ENCODE peak calls at places on chromosomes 13 and 19, in four cellular contexts. Y is HepG2, H is K562, E is GM12878. W is an unnamed sample.

GRCh38 chr19:50906217-50906616 is 5.0 kb downstream of the KLK4 start:
- DNase-seq in Y (peak), H (peak), E (no peak), W (peak)

GRCh38 chr19:6976197-6976596 is 45.0 kb downstream of the MBD3L2B start:
- DNase-seq in Y (no peak), H (no peak), E (no peak), W (no peak)

GRCh38 chr19:27672309-27673047 is 1540.5 kb downstream of the UQCRFS1 start:
- DNase-seq in Y (no peak), E (no peak), H (no peak), W (no peak)

GRCh38 chr19:52171321-52172169 is at the start of gene ZNF836:
- DNase-seq in H (peak), E (peak), Y (peak), W (peak)

GRCh38 chr13:62014299-62014698 is 598.6 kb upstream of the PCDH20 start:
- DNase-seq in E (no peak), H (no peak), Y (peak), W (peak)

GRCh38 chr13:54574791-54575190 is 1546.2 kb downstream of the OLFM4 start:
- DNase-seq in E (no peak), H (no peak), Y (no peak), W (no peak)

GRCh38 chr13:109734002-109734785 is 52.2 kb downstream of the IRS2 start:
- DNase-seq in H (no peak), Y (no peak), E (no peak), W (no peak)

GRCh38 chr13:105090244-105090643 is 1445.2 kb downstream of the EFNB2 start:
- DNase-seq in Y (no peak), E (no peak), H (no peak), W (no peak)

GRCh38 chr13:28408235-28408848 is 86.6 kb downstream of the FLT1 start:
- DNase-seq in E (no peak), Y (no peak), H (peak), W (peak)

GRCh38 chr13:37453246-37453645 is 145.3 kb downstream of the POSTN start:
- DNase-seq in H (no peak), E (no peak), Y (no peak), W (no peak)

GRCh38 chr19:3433805-3434540 is 46.4 kb downstream of the SMIM24 start:
- DNase-seq in H (no peak), E (no peak), Y (no peak), W (no peak)

GRCh38 chr13:44394649-44395048 is 21.0 kb downstream of the SERP2 start:
- DNase-seq in E (no peak), Y (no peak), H (no peak), W (no peak)

GRCh38 chr13:32456591-32456990 is 28.7 kb upstream of the N4BP2L1 start:
- DNase-seq in E (no peak), Y (no peak), H (no peak), W (no peak)

GRCh38 chr19:8329993-8330392 is 8.7 kb downstream of the RPS28 start:
- DNase-seq in H (no peak), E (no peak), Y (no peak), W (no peak)

GRCh38 chr19:50705422-50706019 is 14.1 kb downstream of the SHANK1 start:
- DNase-seq in Y (peak), E (peak), H (peak), W (peak)

GRCh38 chr19:11538232-11539036 is at the start of gene CNN1:
- DNase-seq in H (peak), E (no peak), Y (peak), W (no peak)
- TF ChIP-seq BHLHE40 in H (no peak), E (no peak), Y (no peak), W (no peak)

DNA sequence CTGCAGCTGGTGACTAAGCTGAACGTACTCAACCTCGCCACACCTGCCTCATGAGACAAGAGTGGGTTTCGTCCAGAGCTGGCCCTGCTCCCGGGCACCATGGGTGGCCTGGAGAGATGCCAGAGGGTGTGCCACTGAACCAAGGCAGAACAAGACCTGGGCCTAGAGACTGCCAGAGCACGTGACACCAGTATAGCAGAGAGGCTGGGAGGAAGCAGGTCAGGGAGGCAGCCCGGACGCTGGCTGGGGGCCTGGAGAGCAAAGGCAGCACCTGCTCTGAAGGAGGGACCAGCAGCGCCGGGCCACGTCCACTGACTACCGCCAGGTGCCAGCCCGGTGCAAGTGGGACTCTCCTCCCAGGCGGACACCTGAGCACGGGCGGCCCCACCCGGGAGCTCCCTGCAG is 7.3 kb upstream of the C13orf46 start:
- DNase-seq in Y (no peak), E (no peak), H (no peak), W (no peak)
- TF ChIP-seq SP1 in Y (no peak), E (no peak), H (no peak), W (no peak)

GRCh38 chr13:97496511-97496910 is 62.5 kb downstream of the RAP2A start:
- DNase-seq in E (no peak), H (no peak), Y (no peak), W (no peak)
- TF ChIP-seq BHLHE40 in E (no peak), H (no peak), Y (no peak), W (no peak)

GRCh38 chr13:112636401-112636975 is 48.5 kb upstream of the TUBGCP3 start:
- DNase-seq in Y (no peak), E (no peak), H (no peak), W (no peak)

GRCh38 chr13:112635323-112635722 is 47.4 kb upstream of the TUBGCP3 start:
- DNase-seq in H (no peak), E (no peak), Y (no peak), W (no peak)

GRCh38 chr13:112638157-112638750 is 50.3 kb upstream of the TUBGCP3 start:
- DNase-seq in Y (no peak), H (no peak), E (no peak), W (no peak)

GRCh38 chr13:112637017-112637801 is 49.3 kb upstream of the TUBGCP3 start:
- DNase-seq in H (no peak), E (no peak), Y (no peak), W (no peak)

DNA sequence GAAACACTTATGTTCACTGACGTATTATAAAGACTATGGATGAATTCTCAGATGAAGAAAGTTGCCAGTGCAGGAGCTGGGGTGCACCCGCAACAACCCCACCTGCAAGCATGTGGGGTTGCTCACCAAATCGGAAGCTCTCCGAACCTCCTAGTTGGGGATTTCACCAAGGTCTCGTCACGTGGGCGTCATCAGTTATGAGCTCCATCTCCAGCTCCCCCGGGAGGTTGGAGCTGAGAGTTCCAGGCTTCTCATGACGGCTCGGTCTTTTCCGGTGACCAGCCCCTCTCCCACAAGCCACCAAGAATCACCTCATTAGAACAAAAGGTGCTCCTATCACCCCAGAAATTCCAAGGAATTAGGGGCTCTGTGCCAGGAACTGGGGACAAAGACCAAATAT is 46.1 kb upstream of the TUBGCP3 start:
- DNase-seq in Y (no peak), H (peak), E (no peak), W (no peak)
- TF ChIP-seq SP1 in Y (no peak), H (no peak), E (no peak), W (no peak)

GRCh38 chr19:46002678-46003275 is 7.5 kb downstream of the CCDC61 start:
- DNase-seq in Y (no peak), E (no peak), H (no peak), W (no peak)

GRCh38 chr19:46000497-46001246 is 5.4 kb downstream of the CCDC61 start:
- DNase-seq in H (peak), E (no peak), Y (no peak), W (peak)

GRCh38 chr19:45996933-45997332 is 1.7 kb downstream of the CCDC61 start:
- DNase-seq in E (no peak), H (no peak), Y (no peak), W (no peak)

GRCh38 chr19:45998834-45999233 is 3.6 kb downstream of the CCDC61 start:
- DNase-seq in H (no peak), E (no peak), Y (no peak), W (no peak)

DNA sequence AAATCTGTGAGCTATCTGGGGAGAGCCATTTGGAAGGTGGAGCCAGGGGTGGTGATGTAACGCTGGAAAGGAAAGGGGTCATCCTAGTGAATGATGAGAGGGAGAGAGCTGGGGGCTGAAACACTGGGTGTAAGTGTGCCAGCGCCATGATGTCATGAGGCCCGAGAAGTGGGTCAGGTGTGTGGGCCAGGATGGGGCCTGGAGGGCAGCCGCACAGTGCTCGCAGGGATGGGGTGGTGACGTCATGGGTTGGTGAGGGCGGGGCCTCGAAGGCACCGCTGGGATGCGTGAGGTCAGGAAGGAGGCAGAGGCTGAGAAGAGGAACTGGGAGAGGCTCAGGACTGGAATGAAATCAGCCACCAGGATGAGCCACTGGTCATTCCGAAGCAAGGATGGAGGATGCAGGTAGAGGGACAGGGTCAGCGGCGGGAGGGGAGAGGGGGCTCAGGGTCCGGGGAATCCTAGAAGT is 4.4 kb downstream of the CCDC61 start:
- DNase-seq in E (no peak), Y (no peak), H (peak), W (peak)
- TF ChIP-seq BHLHE40 in E (no peak), Y (no peak), H (no peak), W (no peak)

GRCh38 chr19:33821871-33822270 is 25.2 kb downstream of the KCTD15 start:
- DNase-seq in H (no peak), E (no peak), Y (no peak), W (no peak)

GRCh38 chr19:33819496-33819874 is 22.8 kb downstream of the KCTD15 start:
- DNase-seq in Y (no peak), E (no peak), H (no peak), W (no peak)

GRCh38 chr19:33815410-33816340 is 19.0 kb downstream of the KCTD15 start:
- DNase-seq in E (no peak), H (no peak), Y (no peak), W (no peak)

GRCh38 chr19:33819875-33820781 is 23.5 kb downstream of the KCTD15 start:
- DNase-seq in H (peak), E (no peak), Y (peak), W (no peak)

DNA sequence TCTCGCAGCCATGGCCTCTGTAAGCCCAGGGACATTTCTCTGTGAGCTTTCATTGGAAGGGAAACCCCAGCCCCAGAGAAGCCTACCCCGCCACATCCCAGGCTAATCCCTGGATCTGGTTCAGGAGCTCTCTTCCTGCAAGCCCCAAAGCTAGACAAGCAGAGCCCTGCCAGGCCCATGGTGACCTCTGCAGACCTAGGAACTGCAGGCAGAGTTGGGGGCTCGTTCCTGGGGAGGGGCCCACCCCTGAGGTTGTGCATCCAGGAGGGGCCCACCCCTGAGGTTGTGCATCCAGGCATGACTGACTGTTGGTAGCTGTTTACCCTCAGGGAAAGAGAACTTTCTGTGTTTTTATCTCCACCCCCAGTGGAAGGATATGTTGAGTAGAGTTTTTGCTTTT is 21.8 kb downstream of the KCTD15 start:
- DNase-seq in H (no peak), Y (no peak), E (no peak), W (no peak)
- TF ChIP-seq SP1 in H (no peak), Y (no peak), E (no peak), W (no peak)

DNA sequence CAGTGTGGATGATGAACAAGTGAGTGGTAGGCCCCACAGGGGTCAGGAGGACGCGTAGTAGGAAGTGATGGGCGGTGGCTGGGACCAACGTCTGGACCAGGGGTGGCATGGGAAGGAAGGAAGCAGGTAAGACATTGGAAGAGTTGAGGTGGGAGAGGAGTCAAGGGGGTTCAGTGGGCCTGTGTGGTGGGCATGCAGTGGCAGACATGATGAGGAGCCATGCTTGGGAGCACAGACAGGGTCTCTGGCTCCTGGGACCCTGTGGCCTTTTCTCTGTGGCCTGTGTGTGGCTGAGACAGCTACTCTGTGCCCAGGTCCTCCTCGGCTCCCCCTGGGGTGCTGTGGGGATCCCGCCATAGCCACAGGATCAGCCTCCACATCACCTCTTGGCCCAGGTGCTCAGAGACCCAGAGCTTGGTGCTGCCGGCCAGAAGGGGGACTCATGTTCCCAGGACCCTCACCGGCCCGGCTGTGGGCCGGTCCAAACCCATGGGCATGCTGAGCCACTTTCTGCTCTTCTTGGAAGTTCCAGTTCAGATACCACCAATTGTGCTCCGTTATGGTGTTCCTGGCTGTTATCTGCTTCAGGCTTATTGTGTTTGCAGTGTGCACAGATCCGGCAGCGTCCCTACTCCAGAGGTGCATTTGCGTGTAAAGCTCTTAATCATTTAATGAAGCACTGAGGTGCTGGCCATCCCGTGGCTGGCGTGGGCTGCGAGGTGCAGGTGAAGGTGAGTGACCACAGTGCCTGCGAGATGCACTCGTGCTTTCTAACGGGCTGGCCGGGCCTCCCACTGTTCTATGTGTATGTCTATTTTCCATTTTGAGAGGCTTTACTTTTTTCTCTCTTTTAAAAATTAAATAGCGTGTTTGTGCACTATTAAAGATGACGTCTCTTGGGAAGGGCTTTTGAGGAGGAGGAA is 147.9 kb downstream of the TEX29 start:
- DNase-seq in Y (no peak), H (no peak), E (no peak), W (no peak)
- TF ChIP-seq BHLHE40 in Y (no peak), H (no peak), E (no peak), W (no peak)

DNA sequence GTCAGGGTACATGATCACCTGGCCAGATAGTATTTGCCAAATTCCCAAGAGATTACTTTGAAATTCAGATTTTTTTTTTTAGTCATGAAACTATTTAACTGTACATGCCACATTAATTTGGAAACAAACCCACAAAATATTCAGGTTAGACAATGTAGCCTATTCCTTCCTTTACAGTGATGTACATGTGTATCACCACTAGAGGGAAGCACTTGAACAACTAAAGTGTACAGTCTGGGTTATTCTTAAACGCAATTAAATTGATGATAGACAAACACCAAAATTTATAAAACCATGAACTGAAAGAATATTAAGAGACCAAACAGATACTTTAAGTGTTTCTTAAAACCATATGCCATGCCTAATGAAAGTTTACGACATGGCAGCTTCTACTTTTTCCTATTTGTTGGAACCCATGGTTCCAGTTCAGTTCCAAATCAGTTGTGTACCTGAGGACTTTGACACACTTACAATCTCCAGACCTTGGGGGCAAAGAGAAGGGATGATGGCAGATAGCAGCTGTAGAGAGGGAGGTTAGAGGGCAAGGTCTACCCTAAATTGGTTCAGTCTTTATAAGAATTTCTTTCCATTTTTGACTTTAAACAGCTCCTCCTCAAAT is 52.8 kb downstream of the TNFSF13B start:
- DNase-seq in E (peak), Y (peak), H (peak), W (peak)
- TF ChIP-seq SP1 in E (no peak), Y (no peak), H (no peak), W (no peak)

GRCh38 chr13:51920786-51921185 is 59.0 kb downstream of the CCDC70 start:
- DNase-seq in E (no peak), Y (no peak), H (no peak), W (no peak)
- TF ChIP-seq BHLHE40 in E (no peak), Y (no peak), H (no peak), W (no peak)

DNA sequence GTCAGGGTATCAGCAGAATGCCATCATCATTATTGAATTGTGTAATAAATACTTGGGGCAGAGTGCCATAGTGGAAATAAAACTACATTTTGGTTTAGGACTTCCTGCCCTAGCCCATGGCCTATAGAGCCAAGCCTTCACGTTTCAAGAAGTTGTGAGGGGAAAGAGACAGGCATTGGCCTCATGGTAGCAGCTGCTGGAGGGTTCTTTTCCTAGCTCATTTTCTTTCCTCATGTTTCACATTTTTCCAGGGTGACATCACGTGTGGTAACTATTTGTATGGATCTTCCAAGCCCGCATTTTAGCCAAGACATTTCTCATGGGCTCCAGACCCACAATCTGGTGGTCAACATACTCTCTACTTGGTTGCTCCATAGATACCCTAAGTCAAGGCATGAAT is 80.4 kb downstream of the LRCH1 start:
- DNase-seq in E (no peak), H (no peak), Y (peak), W (no peak)
- TF ChIP-seq SP1 in E (no peak), H (no peak), Y (no peak), W (no peak)

W was measured in HEK293T.